ENCODE peak calls at places on chromosomes 12 and 14, in five cellular contexts. K is caudate nucleus, Y is foreskin melanocyte, G is EL, F is GM12865. Q is an unnamed sample.

GRCh38 chr14:78737116-78737515 is 566.9 kb downstream of the NRXN3 start:
- DNase-seq in K (no peak), Y (no peak), G (no peak), F (no peak), Q (no peak)

GRCh38 chr12:13277278-13277677 is 80.8 kb downstream of the EMP1 start:
- DNase-seq in K (no peak), Y (no peak), G (no peak), F (no peak), Q (no peak)

GRCh38 chr14:75141062-75141461 is 14.2 kb upstream of the NEK9 start:
- DNase-seq in K (no peak), Y (no peak), G (no peak), F (peak), Q (no peak)

GRCh38 chr12:117564885-117565284 is 203.5 kb upstream of the NOS1 start:
- DNase-seq in K (no peak), Y (peak), G (no peak), F (no peak), Q (no peak)

GRCh38 chr12:96164951-96165858 is 29.0 kb upstream of the ELK3 start:
- DNase-seq in K (no peak), Y (no peak), G (no peak), F (no peak), Q (no peak)

GRCh38 chr12:112664569-112664968 is 127.0 kb upstream of the RPH3A start:
- DNase-seq in K (no peak), Y (no peak), G (no peak), F (no peak), Q (no peak)

GRCh38 chr12:64457036-64457435 is 5.1 kb downstream of the TBK1 start:
- DNase-seq in K (no peak), Y (no peak), G (peak), F (no peak), Q (no peak)

GRCh38 chr12:69655616-69656336 is 43.3 kb downstream of the BEST3 start:
- DNase-seq in K (no peak), Y (peak), G (peak), F (no peak), Q (no peak)

GRCh38 chr12:47860873-47861272 is 41.2 kb upstream of the HDAC7 start:
- DNase-seq in K (no peak), Y (no peak), G (no peak), F (no peak), Q (no peak)

GRCh38 chr14:67674480-67675218 is at the start of gene VTI1B:
- DNase-seq in K (peak), Y (peak), G (peak), F (peak), Q (peak)

GRCh38 chr12:28390716-28391452 is 200.6 kb downstream of the CCDC91 start:
- DNase-seq in K (no peak), Y (no peak), G (no peak), F (no peak), Q (no peak)

GRCh38 chr12:512933-513332 is 53.2 kb downstream of the B4GALNT3 start:
- DNase-seq in K (no peak), Y (no peak), G (no peak), F (no peak), Q (no peak)

GRCh38 chr12:130444986-130445385 is 107.3 kb downstream of the PIWIL1 start:
- DNase-seq in K (no peak), Y (no peak), G (no peak), F (no peak), Q (no peak)

Q was measured in putamen.